ENCODE peak calls at places on chromosomes 7 and 10, in ten cellular contexts. One of them, this sample, is unnamed. For H3K27me3, the result is how much of the 10 kb centered on the place peaks cover.

GRCh38 chr7:49669692-49670260 is 103.7 kb upstream of the VWC2 start:
- DNase-seq in WERI-Rb-1: no peak
- DNase-seq in PC-9: no peak
- DNase-seq in transverse colon: no peak
- DNase-seq in GM23338: no peak
- DNase-seq in ovary: no peak
- DNase-seq in BE2C: no peak
- DNase-seq in colonic mucosa: no peak
- DNase-seq in GM12878: no peak
- DNase-seq in heart left ventricle: peak
- DNase-seq in this sample: no peak

GRCh38 chr10:113493943-113494342 is 58.9 kb upstream of the HABP2 start:
- DNase-seq in WERI-Rb-1: no peak
- DNase-seq in PC-9: no peak
- DNase-seq in transverse colon: no peak
- DNase-seq in GM23338: no peak
- DNase-seq in ovary: no peak
- DNase-seq in BE2C: no peak
- DNase-seq in colonic mucosa: no peak
- DNase-seq in GM12878: no peak
- DNase-seq in heart left ventricle: no peak
- DNase-seq in this sample: no peak

GRCh38 chr7:108385834-108386422 is 70.3 kb downstream of the NRCAM start:
- DNase-seq in WERI-Rb-1: no peak
- DNase-seq in PC-9: no peak
- DNase-seq in transverse colon: no peak
- DNase-seq in GM23338: no peak
- DNase-seq in ovary: no peak
- DNase-seq in BE2C: no peak
- DNase-seq in colonic mucosa: no peak
- DNase-seq in GM12878: no peak
- DNase-seq in heart left ventricle: no peak
- DNase-seq in this sample: no peak

GRCh38 chr10:11150255-11150731 is 132.6 kb downstream of the CELF2 start:
- DNase-seq in WERI-Rb-1: no peak
- DNase-seq in PC-9: no peak
- DNase-seq in transverse colon: no peak
- DNase-seq in GM23338: no peak
- DNase-seq in ovary: no peak
- DNase-seq in BE2C: no peak
- DNase-seq in colonic mucosa: no peak
- DNase-seq in GM12878: no peak
- DNase-seq in heart left ventricle: no peak
- DNase-seq in this sample: no peak

GRCh38 chr7:157302314-157302711 is 34.5 kb upstream of the DNAJB6 start:
- DNase-seq in WERI-Rb-1: no peak
- DNase-seq in PC-9: peak
- DNase-seq in transverse colon: peak
- DNase-seq in GM23338: peak
- DNase-seq in ovary: no peak
- DNase-seq in BE2C: no peak
- DNase-seq in colonic mucosa: peak
- DNase-seq in GM12878: peak
- DNase-seq in heart left ventricle: peak
- DNase-seq in this sample: peak

GRCh38 chr7:28224675-28225074 is 44.1 kb upstream of the JAZF1 start:
- DNase-seq in WERI-Rb-1: no peak
- DNase-seq in PC-9: no peak
- DNase-seq in transverse colon: no peak
- DNase-seq in GM23338: no peak
- DNase-seq in ovary: no peak
- DNase-seq in BE2C: no peak
- DNase-seq in colonic mucosa: no peak
- DNase-seq in GM12878: no peak
- DNase-seq in heart left ventricle: no peak
- DNase-seq in this sample: no peak

GRCh38 chr7:157551325-157552070 is 214.7 kb downstream of the DNAJB6 start:
- DNase-seq in WERI-Rb-1: no peak
- DNase-seq in PC-9: no peak
- DNase-seq in transverse colon: no peak
- DNase-seq in GM23338: no peak
- DNase-seq in ovary: no peak
- DNase-seq in BE2C: no peak
- DNase-seq in colonic mucosa: no peak
- DNase-seq in GM12878: no peak
- DNase-seq in heart left ventricle: peak
- DNase-seq in this sample: no peak

GRCh38 chr7:143002106-143002505 is 24.8 kb downstream of the OR9A2 start:
- DNase-seq in WERI-Rb-1: peak
- DNase-seq in PC-9: peak
- DNase-seq in transverse colon: no peak
- DNase-seq in GM23338: peak
- DNase-seq in ovary: no peak
- DNase-seq in BE2C: no peak
- DNase-seq in colonic mucosa: no peak
- DNase-seq in GM12878: no peak
- DNase-seq in heart left ventricle: no peak
- DNase-seq in this sample: no peak

GRCh38 chr7:17564678-17565209 is 266.3 kb downstream of the AHR start:
- DNase-seq in WERI-Rb-1: no peak
- DNase-seq in PC-9: no peak
- DNase-seq in transverse colon: no peak
- DNase-seq in GM23338: no peak
- DNase-seq in ovary: no peak
- DNase-seq in BE2C: no peak
- DNase-seq in colonic mucosa: no peak
- DNase-seq in GM12878: no peak
- DNase-seq in heart left ventricle: no peak
- DNase-seq in this sample: no peak

GRCh38 chr7:101216001-101216859 is 1.2 kb downstream of the PLOD3 start:
- DNase-seq in WERI-Rb-1: no peak
- DNase-seq in PC-9: peak
- DNase-seq in transverse colon: no peak
- DNase-seq in GM23338: no peak
- DNase-seq in ovary: no peak
- DNase-seq in BE2C: no peak
- DNase-seq in colonic mucosa: peak
- DNase-seq in GM12878: no peak
- DNase-seq in heart left ventricle: no peak
- DNase-seq in this sample: no peak
- H3K4me3 ChIP-seq in WERI-Rb-1: peak
- H3K4me3 ChIP-seq in PC-9: peak
- H3K4me3 ChIP-seq in transverse colon: peak
- H3K4me3 ChIP-seq in GM23338: peak
- H3K4me3 ChIP-seq in ovary: peak
- H3K4me3 ChIP-seq in BE2C: peak
- H3K4me3 ChIP-seq in colonic mucosa: peak
- H3K4me3 ChIP-seq in GM12878: peak
- H3K4me3 ChIP-seq in heart left ventricle: peak
- H3K4me3 ChIP-seq in this sample: peak

GRCh38 chr10:16853809-16854208 is 36.6 kb upstream of the RSU1 start:
- DNase-seq in WERI-Rb-1: no peak
- DNase-seq in PC-9: no peak
- DNase-seq in transverse colon: no peak
- DNase-seq in GM23338: no peak
- DNase-seq in ovary: no peak
- DNase-seq in BE2C: no peak
- DNase-seq in colonic mucosa: no peak
- DNase-seq in GM12878: no peak
- DNase-seq in heart left ventricle: no peak
- DNase-seq in this sample: no peak

GRCh38 chr10:16856567-16856966 is 39.3 kb upstream of the RSU1 start:
- DNase-seq in WERI-Rb-1: peak
- DNase-seq in PC-9: no peak
- DNase-seq in transverse colon: no peak
- DNase-seq in GM23338: peak
- DNase-seq in ovary: no peak
- DNase-seq in BE2C: peak
- DNase-seq in colonic mucosa: no peak
- DNase-seq in GM12878: no peak
- DNase-seq in heart left ventricle: no peak
- DNase-seq in this sample: no peak

GRCh38 chr10:16854623-16855022 is 37.4 kb upstream of the RSU1 start:
- DNase-seq in WERI-Rb-1: no peak
- DNase-seq in PC-9: no peak
- DNase-seq in transverse colon: no peak
- DNase-seq in GM23338: no peak
- DNase-seq in ovary: no peak
- DNase-seq in BE2C: no peak
- DNase-seq in colonic mucosa: no peak
- DNase-seq in GM12878: no peak
- DNase-seq in heart left ventricle: no peak
- DNase-seq in this sample: no peak

GRCh38 chr10:16856092-16856491 is 38.9 kb upstream of the RSU1 start:
- DNase-seq in WERI-Rb-1: no peak
- DNase-seq in PC-9: no peak
- DNase-seq in transverse colon: no peak
- DNase-seq in GM23338: no peak
- DNase-seq in ovary: no peak
- DNase-seq in BE2C: no peak
- DNase-seq in colonic mucosa: no peak
- DNase-seq in GM12878: no peak
- DNase-seq in heart left ventricle: no peak
- DNase-seq in this sample: no peak

GRCh38 chr10:16853201-16853600 is 36.0 kb upstream of the RSU1 start:
- DNase-seq in WERI-Rb-1: no peak
- DNase-seq in PC-9: no peak
- DNase-seq in transverse colon: no peak
- DNase-seq in GM23338: peak
- DNase-seq in ovary: no peak
- DNase-seq in BE2C: peak
- DNase-seq in colonic mucosa: no peak
- DNase-seq in GM12878: no peak
- DNase-seq in heart left ventricle: no peak
- DNase-seq in this sample: no peak
- TF ChIP-seq CTCF in WERI-Rb-1: peak
- TF ChIP-seq CTCF in PC-9: no peak
- TF ChIP-seq CTCF in transverse colon: no peak
- TF ChIP-seq CTCF in GM23338: peak
- TF ChIP-seq CTCF in ovary: no peak
- TF ChIP-seq CTCF in BE2C: peak
- TF ChIP-seq CTCF in colonic mucosa: no peak
- TF ChIP-seq CTCF in GM12878: peak
- TF ChIP-seq CTCF in heart left ventricle: peak
- TF ChIP-seq CTCF in this sample: peak

GRCh38 chr7:96870201-96870600 is 135.2 kb upstream of the DLX6 start:
- DNase-seq in WERI-Rb-1: no peak
- DNase-seq in PC-9: no peak
- DNase-seq in transverse colon: no peak
- DNase-seq in GM23338: no peak
- DNase-seq in ovary: no peak
- DNase-seq in BE2C: no peak
- DNase-seq in colonic mucosa: no peak
- DNase-seq in GM12878: no peak
- DNase-seq in heart left ventricle: no peak
- DNase-seq in this sample: no peak
- H3K27me3 ChIP-seq in WERI-Rb-1: under half
- H3K27me3 ChIP-seq in PC-9: under half
- H3K27me3 ChIP-seq in transverse colon: under half
- H3K27me3 ChIP-seq in GM23338: under half
- H3K27me3 ChIP-seq in ovary: under half
- H3K27me3 ChIP-seq in BE2C: under half
- H3K27me3 ChIP-seq in colonic mucosa: under half
- H3K27me3 ChIP-seq in GM12878: under half
- H3K27me3 ChIP-seq in heart left ventricle: under half
- H3K27me3 ChIP-seq in this sample: under half

DNA sequence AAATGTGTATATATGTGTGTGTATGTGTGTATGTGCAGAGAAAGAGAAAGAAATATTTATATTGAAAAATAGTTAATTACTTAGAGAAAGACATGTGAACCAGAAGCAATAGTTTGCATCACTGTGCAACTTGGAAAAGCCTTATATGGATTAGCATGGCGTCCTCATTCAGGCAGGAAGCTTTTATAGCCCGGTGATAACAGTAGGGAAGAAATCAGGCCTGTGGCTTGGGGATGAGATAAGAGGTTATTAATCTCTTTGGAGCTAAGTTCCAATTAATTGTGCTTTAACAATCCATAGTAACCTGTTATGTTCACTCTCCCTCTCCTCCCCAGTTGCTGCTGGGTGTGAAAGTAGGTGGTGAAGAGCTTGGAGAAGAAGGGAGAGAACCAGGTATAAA is 36.5 kb downstream of the IFIT5 start:
- DNase-seq in WERI-Rb-1: no peak
- DNase-seq in PC-9: no peak
- DNase-seq in transverse colon: no peak
- DNase-seq in GM23338: no peak
- DNase-seq in ovary: no peak
- DNase-seq in BE2C: no peak
- DNase-seq in colonic mucosa: no peak
- DNase-seq in GM12878: no peak
- DNase-seq in heart left ventricle: no peak
- DNase-seq in this sample: no peak
- H3K4me3 ChIP-seq in WERI-Rb-1: no peak
- H3K4me3 ChIP-seq in PC-9: no peak
- H3K4me3 ChIP-seq in transverse colon: no peak
- H3K4me3 ChIP-seq in GM23338: no peak
- H3K4me3 ChIP-seq in ovary: no peak
- H3K4me3 ChIP-seq in BE2C: no peak
- H3K4me3 ChIP-seq in colonic mucosa: no peak
- H3K4me3 ChIP-seq in GM12878: no peak
- H3K4me3 ChIP-seq in heart left ventricle: no peak
- H3K4me3 ChIP-seq in this sample: no peak

This sample was measured in GM06990.